ENCODE peak calls at places on chromosomes 3 and 15, in ten cellular contexts. V is right cardiac atrium; L is stomach; Y is ovary; N is body of pancreas; E is IMR-90; G is A549; U is PC-9; P is breast epithelium; W is effector memory CD4-positive, alpha-beta T cell. M is an unnamed sample.

GRCh38 chr3:59128685-59129084 is 78.9 kb upstream of the CFAP20DC start:
- DNase-seq in G (no peak), N (no peak), P (no peak), V (no peak), E (no peak), Y (no peak), U (no peak), W (no peak), L (no peak), M (peak; percentile 81)

GRCh38 chr15:101288905-101289513 is 6.0 kb downstream of the SNRPA1 start:
- DNase-seq in L (no peak), P (no peak), W (no peak), G (peak; percentile 73), U (no peak), V (no peak), E (peak; percentile 55), Y (no peak), N (no peak), M (peak; percentile 43)

GRCh38 chr3:73206006-73206405 is 144.5 kb downstream of the EBLN2 start:
- DNase-seq in L (no peak), W (no peak), U (no peak), E (no peak), G (no peak), P (no peak), Y (no peak), V (no peak), N (no peak), M (no peak)

GRCh38 chr15:63922551-63923315 is 89.0 kb upstream of the HERC1 start:
- DNase-seq in Y (no peak), P (no peak), N (no peak), G (no peak), U (no peak), W (no peak), V (no peak), L (no peak), E (no peak), M (no peak)

GRCh38 chr15:69469467-69470191 is 17.0 kb downstream of the RPLP1 start:
- DNase-seq in P (no peak), N (no peak), W (no peak), L (no peak), G (no peak), Y (no peak), E (peak; percentile 56), U (no peak), V (no peak), M (peak; percentile 26)

GRCh38 chr3:106341090-106341489 is 472.3 kb upstream of the CBLB start:
- DNase-seq in P (no peak), N (no peak), L (no peak), U (no peak), E (peak; percentile 20), G (no peak), W (no peak), V (no peak), Y (no peak), M (no peak)

GRCh38 chr3:50196253-50196801 is 4.9 kb downstream of the GNAT1 start:
- DNase-seq in W (no peak), Y (no peak), G (no peak), V (no peak), N (no peak), P (no peak), U (no peak), L (no peak), E (no peak), M (no peak)

GRCh38 chr3:157865449-157865862 is 240.8 kb downstream of the SHOX2 start:
- DNase-seq in E (no peak), V (peak; percentile 25), U (peak; percentile 24), P (no peak), G (peak; percentile 30), L (no peak), W (no peak), Y (no peak), N (peak; percentile 26), M (peak; percentile 93)

GRCh38 chr3:125143982-125144652 is 68.4 kb downstream of the SLC12A8 start:
- DNase-seq in G (no peak), Y (peak; percentile 65), W (no peak), E (no peak), U (peak; percentile 45), L (no peak), V (peak; percentile 54), N (no peak), P (no peak), M (peak; percentile 81)

GRCh38 chr3:57557088-57557537 is 1.0 kb downstream of the PDE12 start:
- DNase-seq in U (peak; percentile 13), W (no peak), L (peak; percentile 34), P (no peak), Y (no peak), N (peak; percentile 31), G (peak; percentile 26), E (peak; percentile 56), V (peak; percentile 17), M (peak; percentile 62)

GRCh38 chr3:160587105-160587504 is 21.7 kb upstream of the KPNA4 start:
- DNase-seq in L (no peak), W (no peak), E (no peak), V (no peak), G (no peak), P (no peak), Y (no peak), U (no peak), N (no peak), M (no peak)

GRCh38 chr3:51371943-51372557 is 13.0 kb upstream of the MANF start:
- DNase-seq in L (peak; percentile 66), P (no peak), E (peak; percentile 76), U (peak; percentile 50), W (no peak), G (peak; percentile 68), V (no peak), Y (no peak), N (peak; percentile 75), M (peak; percentile 89)

GRCh38 chr3:16081661-16082060 is 92.8 kb upstream of the GALNT15 start:
- DNase-seq in W (no peak), G (no peak), V (no peak), L (no peak), N (no peak), Y (no peak), U (no peak), P (no peak), E (no peak), M (no peak)
- H3K9me3 ChIP-seq in W (no peaks in the 10 kb centered on the region), G (peaks cover 34% of the 10 kb centered on the region), V (no peaks in the 10 kb centered on the region), L (peaks cover 24% of the 10 kb centered on the region), N (peaks cover 8% of the 10 kb centered on the region), Y (no peaks in the 10 kb centered on the region), U (peaks cover 8% of the 10 kb centered on the region), P (peaks cover 8% of the 10 kb centered on the region), E (peaks cover 13% of the 10 kb centered on the region), M (peaks cover 45% of the 10 kb centered on the region)

DNA sequence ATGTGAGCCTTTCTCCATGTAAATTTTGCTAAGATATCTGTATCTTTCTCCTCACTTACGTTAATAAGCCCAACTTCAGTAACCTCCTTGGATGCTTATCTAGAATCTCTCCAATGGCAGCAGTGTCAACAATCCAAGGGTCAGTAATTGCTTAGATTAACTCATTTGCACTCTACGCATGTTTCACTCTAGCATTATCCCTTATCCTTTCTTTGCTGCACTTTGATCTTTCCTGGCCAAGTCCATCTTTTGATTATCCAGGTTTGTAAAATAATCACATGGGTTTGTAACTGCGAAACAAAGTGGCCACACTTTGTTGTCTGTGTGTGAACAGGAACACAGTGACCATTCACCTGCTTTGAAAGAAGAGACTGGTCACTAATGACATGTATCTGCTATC is 577.6 kb downstream of the RSL24D1 start:
- DNase-seq in Y (no peak), W (no peak), L (no peak), P (no peak), E (no peak), N (no peak), G (no peak), V (no peak), U (no peak), M (no peak)
- H3K27ac ChIP-seq in Y (no peak overlapping the region), W (no peak overlapping the region), L (no peak overlapping the region), P (no peak overlapping the region), E (no peak overlapping the region), N (no peak overlapping the region), G (no peak overlapping the region), V (no peak overlapping the region), U (no peak overlapping the region), M (no peak overlapping the region)

GRCh38 chr15:26503998-26504397 is 268.9 kb downstream of the GABRB3 start:
- DNase-seq in L (no peak), P (no peak), W (no peak), E (no peak), Y (no peak), G (peak; percentile 39), V (no peak), U (no peak), N (no peak), M (no peak)
- H3K9me3 ChIP-seq in L (peaks cover 11% of the 10 kb centered on the region), P (no peaks in the 10 kb centered on the region), W (no peaks in the 10 kb centered on the region), E (peaks cover 25% of the 10 kb centered on the region), Y (no peaks in the 10 kb centered on the region), G (peaks cover 3% of the 10 kb centered on the region), V (no peaks in the 10 kb centered on the region), U (no peaks in the 10 kb centered on the region), N (no peaks in the 10 kb centered on the region), M (no peaks in the 10 kb centered on the region)

GRCh38 chr15:79168922-79169322 is 78.3 kb upstream of the RASGRF1 start:
- DNase-seq in E (no peak), Y (no peak), L (no peak), U (peak; percentile 56), V (peak; percentile 35), G (peak; percentile 48), N (peak; percentile 33), P (no peak), W (no peak), M (peak; percentile 93)

GRCh38 chr15:79170256-79170664 is 79.7 kb upstream of the RASGRF1 start:
- DNase-seq in V (peak; percentile 41), P (no peak), Y (no peak), E (no peak), W (no peak), N (no peak), G (peak; percentile 52), L (no peak), U (peak; percentile 71), M (no peak)

GRCh38 chr15:79167776-79168175 is 77.2 kb upstream of the RASGRF1 start:
- DNase-seq in U (no peak), Y (no peak), N (no peak), V (no peak), W (no peak), P (no peak), E (no peak), L (no peak), G (no peak), M (peak; percentile 5)

GRCh38 chr15:79171320-79172031 is 80.9 kb upstream of the RASGRF1 start:
- DNase-seq in L (no peak), U (no peak), P (no peak), V (no peak), E (no peak), G (no peak), W (no peak), N (no peak), Y (no peak), M (peak; percentile 78)

GRCh38 chr15:79169531-79170123 is 79.0 kb upstream of the RASGRF1 start:
- DNase-seq in W (no peak), G (no peak), V (no peak), Y (no peak), P (no peak), E (no peak), L (no peak), N (no peak), U (no peak), M (no peak)
- H3K27ac ChIP-seq in W (no peak overlapping the region), G (peak overlapping the region; percentile 29), V (peak overlapping the region; percentile 81), Y (no peak overlapping the region), P (no peak overlapping the region), E (no peak overlapping the region), L (no peak overlapping the region), N (no peak overlapping the region), U (peak overlapping the region; percentile 83), M (peak overlapping the region; percentile 42)